ENCODE peak calls at places on chromosomes 7 and 10, in five cellular contexts. F is transverse colon; Y is endodermal cell; P is stimulated activated CD8-positive, alpha-beta memory T cell treated with anti-CD3 and anti-CD28 coated beads, Interleukin-15, amount 100 ng/mL, for 4 hours; R is activated CD4-positive, alpha-beta T cell treated with anti-CD3 and anti-CD28 coated beads, Interleukin-2, amount 10 ng/mL, durations not matched to agents 7 days and 5 days. V is an unnamed sample.

GRCh38 chr7:131203291-131203976 is 124.2 kb upstream of the MKLN1 start:
- DNase-seq in F (no peak), P (no peak), R (no peak), Y (no peak), V (no peak)

GRCh38 chr7:69912846-69913245 is 314.6 kb downstream of the AUTS2 start:
- DNase-seq in P (no peak), Y (no peak), F (no peak), R (no peak), V (no peak)

GRCh38 chr10:81108516-81109199 is 571.0 kb downstream of the SH2D4B start:
- DNase-seq in Y (no peak), P (no peak), R (no peak), F (peak), V (no peak)

GRCh38 chr10:78802866-78803265 is 265.9 kb upstream of the ZMIZ1 start:
- DNase-seq in R (no peak), P (no peak), F (peak), Y (no peak), V (no peak)

GRCh38 chr10:46536171-46536570 is 20.3 kb downstream of the GPRIN2 start:
- DNase-seq in R (no peak), F (peak), P (no peak), Y (no peak), V (no peak)

GRCh38 chr10:86725980-86726976 is 30.1 kb upstream of the BMPR1A start:
- DNase-seq in R (no peak), Y (no peak), F (no peak), P (no peak), V (no peak)

GRCh38 chr7:129556607-129557120 is 54.3 kb downstream of the SMKR1 start:
- DNase-seq in P (no peak), R (no peak), Y (peak), F (no peak), V (no peak)

GRCh38 chr7:46007194-46007593 is 86.1 kb upstream of the IGFBP3 start:
- DNase-seq in R (no peak), Y (no peak), P (no peak), F (no peak), V (no peak)

GRCh38 chr7:26375604-26376207 is 84.0 kb downstream of the SNX10 start:
- DNase-seq in Y (no peak), R (no peak), F (no peak), P (no peak), V (no peak)

GRCh38 chr7:158121441-158122045 is 466.1 kb downstream of the PTPRN2 start:
- DNase-seq in Y (no peak), P (no peak), R (no peak), F (no peak), V (no peak)